ENCODE peak calls at places on chromosomes 13 and 19, in five cellular contexts. One of them, this sample, is unnamed. For H3K4me1, the result is how much of the 10 kb centered on the place peaks cover.

GRCh38 chr19:39038098-39038497 is 5.7 kb upstream of the FBXO27 start:
- DNase-seq in naive thymus-derived CD4-positive, alpha-beta T cell: no peak
- DNase-seq in mammary epithelial cell: peak
- DNase-seq in aorta: no peak
- DNase-seq in transverse colon: peak
- DNase-seq in this sample: no peak

GRCh38 chr13:22110368-22110767 is 439.5 kb downstream of the FGF9 start:
- DNase-seq in naive thymus-derived CD4-positive, alpha-beta T cell: no peak
- DNase-seq in mammary epithelial cell: no peak
- DNase-seq in aorta: peak
- DNase-seq in transverse colon: no peak
- DNase-seq in this sample: no peak

GRCh38 chr13:111584101-111584500 is 263.7 kb downstream of the TEX29 start:
- DNase-seq in naive thymus-derived CD4-positive, alpha-beta T cell: no peak
- DNase-seq in mammary epithelial cell: no peak
- DNase-seq in aorta: no peak
- DNase-seq in transverse colon: peak
- DNase-seq in this sample: no peak

GRCh38 chr13:74287672-74288169 is 153.5 kb upstream of the KLF12 start:
- DNase-seq in naive thymus-derived CD4-positive, alpha-beta T cell: peak
- DNase-seq in mammary epithelial cell: peak
- DNase-seq in aorta: peak
- DNase-seq in transverse colon: peak
- DNase-seq in this sample: peak

GRCh38 chr19:11256189-11256588 is 6.1 kb downstream of the DOCK6 start:
- DNase-seq in naive thymus-derived CD4-positive, alpha-beta T cell: no peak
- DNase-seq in mammary epithelial cell: no peak
- DNase-seq in aorta: no peak
- DNase-seq in transverse colon: no peak
- DNase-seq in this sample: no peak

GRCh38 chr19:15120135-15121026 is 13.2 kb downstream of the SYDE1 start:
- DNase-seq in naive thymus-derived CD4-positive, alpha-beta T cell: no peak
- DNase-seq in mammary epithelial cell: no peak
- DNase-seq in aorta: no peak
- DNase-seq in transverse colon: no peak
- DNase-seq in this sample: no peak

GRCh38 chr13:42567772-42568428 is 6.1 kb upstream of the TNFSF11 start:
- DNase-seq in naive thymus-derived CD4-positive, alpha-beta T cell: no peak
- DNase-seq in mammary epithelial cell: no peak
- DNase-seq in aorta: no peak
- DNase-seq in transverse colon: no peak
- DNase-seq in this sample: no peak

GRCh38 chr19:55585658-55586339 is 5.2 kb upstream of the ZNF579 start:
- DNase-seq in naive thymus-derived CD4-positive, alpha-beta T cell: no peak
- DNase-seq in mammary epithelial cell: no peak
- DNase-seq in aorta: peak
- DNase-seq in transverse colon: peak
- DNase-seq in this sample: no peak

GRCh38 chr19:12766051-12766521 is 9.3 kb downstream of the HOOK2 start:
- DNase-seq in naive thymus-derived CD4-positive, alpha-beta T cell: no peak
- DNase-seq in mammary epithelial cell: peak
- DNase-seq in aorta: peak
- DNase-seq in transverse colon: peak
- DNase-seq in this sample: peak

GRCh38 chr13:102039264-102039663 is 362.6 kb downstream of the FGF14 start:
- DNase-seq in naive thymus-derived CD4-positive, alpha-beta T cell: no peak
- DNase-seq in mammary epithelial cell: no peak
- DNase-seq in aorta: no peak
- DNase-seq in transverse colon: no peak
- DNase-seq in this sample: no peak

GRCh38 chr19:1453525-1454371 is 3.8 kb downstream of the APC2 start:
- DNase-seq in naive thymus-derived CD4-positive, alpha-beta T cell: no peak
- DNase-seq in mammary epithelial cell: no peak
- DNase-seq in aorta: no peak
- DNase-seq in transverse colon: no peak
- DNase-seq in this sample: no peak

GRCh38 chr19:1455336-1456120 is 5.6 kb downstream of the APC2 start:
- DNase-seq in naive thymus-derived CD4-positive, alpha-beta T cell: peak
- DNase-seq in mammary epithelial cell: peak
- DNase-seq in aorta: no peak
- DNase-seq in transverse colon: peak
- DNase-seq in this sample: peak

GRCh38 chr19:1456121-1456900 is 6.4 kb downstream of the APC2 start:
- DNase-seq in naive thymus-derived CD4-positive, alpha-beta T cell: no peak
- DNase-seq in mammary epithelial cell: no peak
- DNase-seq in aorta: no peak
- DNase-seq in transverse colon: no peak
- DNase-seq in this sample: no peak

GRCh38 chr19:1452802-1453524 is 3.0 kb downstream of the APC2 start:
- DNase-seq in naive thymus-derived CD4-positive, alpha-beta T cell: no peak
- DNase-seq in mammary epithelial cell: no peak
- DNase-seq in aorta: no peak
- DNase-seq in transverse colon: no peak
- DNase-seq in this sample: no peak

GRCh38 chr19:1455002-1455335 is 5.0 kb downstream of the APC2 start:
- DNase-seq in naive thymus-derived CD4-positive, alpha-beta T cell: no peak
- DNase-seq in mammary epithelial cell: peak
- DNase-seq in aorta: no peak
- DNase-seq in transverse colon: no peak
- DNase-seq in this sample: no peak
- H3K4me3 ChIP-seq in naive thymus-derived CD4-positive, alpha-beta T cell: no peak
- H3K4me3 ChIP-seq in mammary epithelial cell: no peak
- H3K4me3 ChIP-seq in aorta: no peak
- H3K4me3 ChIP-seq in transverse colon: no peak
- H3K4me3 ChIP-seq in this sample: no peak

GRCh38 chr13:109870281-109871017 is 84.1 kb upstream of the IRS2 start:
- DNase-seq in naive thymus-derived CD4-positive, alpha-beta T cell: no peak
- DNase-seq in mammary epithelial cell: no peak
- DNase-seq in aorta: no peak
- DNase-seq in transverse colon: no peak
- DNase-seq in this sample: no peak
- H3K4me1 ChIP-seq in naive thymus-derived CD4-positive, alpha-beta T cell: under half
- H3K4me1 ChIP-seq in mammary epithelial cell: under half
- H3K4me1 ChIP-seq in aorta: under half
- H3K4me1 ChIP-seq in transverse colon: under half
- H3K4me1 ChIP-seq in this sample: under half

GRCh38 chr13:96898212-96898611 is 96.1 kb downstream of the OXGR1 start:
- DNase-seq in naive thymus-derived CD4-positive, alpha-beta T cell: no peak
- DNase-seq in mammary epithelial cell: peak
- DNase-seq in aorta: no peak
- DNase-seq in transverse colon: no peak
- DNase-seq in this sample: no peak
- H3K27ac ChIP-seq in naive thymus-derived CD4-positive, alpha-beta T cell: no peak
- H3K27ac ChIP-seq in mammary epithelial cell: no peak
- H3K27ac ChIP-seq in aorta: no peak
- H3K27ac ChIP-seq in transverse colon: no peak
- H3K27ac ChIP-seq in this sample: no peak

DNA sequence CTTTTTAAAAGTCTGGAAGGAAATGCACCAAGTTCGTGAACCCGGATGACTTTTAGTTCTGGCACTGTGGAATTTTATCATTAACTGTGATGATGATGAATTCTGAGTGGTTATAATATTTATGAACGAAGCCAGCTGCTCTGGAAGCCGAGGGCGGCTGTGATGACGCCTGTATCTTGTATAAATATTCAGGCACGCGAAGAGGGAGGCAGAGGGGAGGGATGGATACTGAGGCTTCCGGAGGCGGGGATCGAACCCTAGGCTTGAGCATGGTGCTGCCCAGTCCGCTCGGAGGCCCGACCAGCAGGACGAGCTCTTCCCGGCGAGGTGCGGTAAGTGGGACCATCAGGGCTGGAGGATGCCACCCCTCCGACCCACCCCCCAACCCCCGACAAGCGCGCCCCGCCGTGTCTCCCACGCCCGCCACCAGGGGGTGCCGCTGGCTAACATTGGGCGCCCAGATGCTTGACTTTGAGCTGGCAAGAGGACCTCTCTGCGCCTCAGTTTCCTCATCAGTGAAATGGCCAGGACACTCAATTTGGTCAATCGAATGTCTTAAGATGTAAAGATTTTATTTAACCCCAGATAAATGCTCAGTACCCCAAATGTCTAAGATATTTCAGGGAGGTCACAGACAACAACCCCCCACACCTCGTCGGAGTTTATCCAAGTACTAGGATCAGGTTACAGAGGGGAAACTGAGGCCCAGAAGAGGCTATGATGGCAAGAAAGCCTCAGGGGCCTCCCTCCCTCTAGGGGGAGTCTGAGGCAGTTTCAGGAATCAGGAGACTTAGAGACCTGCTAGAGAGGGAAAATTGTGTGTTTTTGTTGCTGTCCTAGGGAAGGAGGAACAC is 4.5 kb upstream of the RAB3A start:
- DNase-seq in naive thymus-derived CD4-positive, alpha-beta T cell: peak
- DNase-seq in mammary epithelial cell: no peak
- DNase-seq in aorta: peak
- DNase-seq in transverse colon: peak
- DNase-seq in this sample: peak
- H3K4me3 ChIP-seq in naive thymus-derived CD4-positive, alpha-beta T cell: no peak
- H3K4me3 ChIP-seq in mammary epithelial cell: no peak
- H3K4me3 ChIP-seq in aorta: no peak
- H3K4me3 ChIP-seq in transverse colon: no peak
- H3K4me3 ChIP-seq in this sample: no peak

This sample was measured in CD4-positive, CD25-positive, alpha-beta regulatory T cell.